ENCODE peak calls at places on chromosomes 6 and 20, in five cellular contexts. One of them, this sample, is unnamed.

GRCh38 chr6:155828989-155829388 is 373.4 kb upstream of the NOX3 start:
- DNase-seq in retinal pigment epithelial cell: no peak
- DNase-seq in uterus: no peak
- DNase-seq in fibroblast of lung: no peak
- DNase-seq in cardiac muscle cell: no peak
- DNase-seq in this sample: no peak

GRCh38 chr6:111530777-111531176 is 47.8 kb upstream of the REV3L start:
- DNase-seq in fibroblast of lung: no peak
- DNase-seq in cardiac muscle cell: no peak
- DNase-seq in uterus: no peak
- DNase-seq in retinal pigment epithelial cell: no peak
- DNase-seq in this sample: no peak

GRCh38 chr6:111925296-111925695 is 52.0 kb upstream of the FYN start:
- DNase-seq in uterus: no peak
- DNase-seq in cardiac muscle cell: peak
- DNase-seq in retinal pigment epithelial cell: no peak
- DNase-seq in fibroblast of lung: peak
- DNase-seq in this sample: peak

GRCh38 chr20:57089701-57090144 is 176.7 kb downstream of the BMP7 start:
- DNase-seq in fibroblast of lung: peak
- DNase-seq in uterus: peak
- DNase-seq in retinal pigment epithelial cell: no peak
- DNase-seq in cardiac muscle cell: peak
- DNase-seq in this sample: peak

GRCh38 chr20:10863337-10864060 is 189.7 kb upstream of the JAG1 start:
- DNase-seq in uterus: no peak
- DNase-seq in retinal pigment epithelial cell: peak
- DNase-seq in cardiac muscle cell: peak
- DNase-seq in fibroblast of lung: peak
- DNase-seq in this sample: peak

GRCh38 chr20:37055276-37055675 is 40.5 kb downstream of the RBL1 start:
- DNase-seq in cardiac muscle cell: no peak
- DNase-seq in retinal pigment epithelial cell: no peak
- DNase-seq in fibroblast of lung: no peak
- DNase-seq in uterus: no peak
- DNase-seq in this sample: no peak

GRCh38 chr6:15654250-15654649 is 8.6 kb downstream of the DTNBP1 start:
- DNase-seq in uterus: no peak
- DNase-seq in cardiac muscle cell: no peak
- DNase-seq in fibroblast of lung: no peak
- DNase-seq in retinal pigment epithelial cell: no peak
- DNase-seq in this sample: no peak

GRCh38 chr6:126422912-126423311 is 83.0 kb downstream of the CENPW start:
- DNase-seq in uterus: no peak
- DNase-seq in fibroblast of lung: no peak
- DNase-seq in retinal pigment epithelial cell: no peak
- DNase-seq in cardiac muscle cell: no peak
- DNase-seq in this sample: no peak

GRCh38 chr6:154901856-154902552 is 93.1 kb upstream of the TIAM2 start:
- DNase-seq in fibroblast of lung: no peak
- DNase-seq in cardiac muscle cell: no peak
- DNase-seq in uterus: no peak
- DNase-seq in retinal pigment epithelial cell: no peak
- DNase-seq in this sample: no peak

GRCh38 chr6:72746276-72746675 is 124.4 kb downstream of the KCNQ5 start:
- DNase-seq in retinal pigment epithelial cell: peak
- DNase-seq in fibroblast of lung: peak
- DNase-seq in cardiac muscle cell: no peak
- DNase-seq in uterus: no peak
- DNase-seq in this sample: no peak

GRCh38 chr6:4313044-4313686 is 177.8 kb upstream of the ECI2 start:
- DNase-seq in cardiac muscle cell: peak
- DNase-seq in fibroblast of lung: peak
- DNase-seq in retinal pigment epithelial cell: peak
- DNase-seq in uterus: peak
- DNase-seq in this sample: peak

GRCh38 chr20:19880256-19881079 is 122.4 kb downstream of the RIN2 start:
- DNase-seq in fibroblast of lung: peak
- DNase-seq in uterus: no peak
- DNase-seq in cardiac muscle cell: peak
- DNase-seq in retinal pigment epithelial cell: no peak
- DNase-seq in this sample: peak

GRCh38 chr6:8215631-8216030 is 113.3 kb upstream of the EEF1E1 start:
- DNase-seq in uterus: no peak
- DNase-seq in cardiac muscle cell: peak
- DNase-seq in retinal pigment epithelial cell: peak
- DNase-seq in fibroblast of lung: no peak
- DNase-seq in this sample: peak

GRCh38 chr6:43982084-43982625 is 145.1 kb downstream of the MRPL14 start:
- DNase-seq in uterus: no peak
- DNase-seq in fibroblast of lung: no peak
- DNase-seq in retinal pigment epithelial cell: no peak
- DNase-seq in cardiac muscle cell: no peak
- DNase-seq in this sample: no peak

GRCh38 chr6:152206072-152206818 is 398.8 kb downstream of the ESR1 start:
- DNase-seq in fibroblast of lung: peak
- DNase-seq in uterus: peak
- DNase-seq in cardiac muscle cell: peak
- DNase-seq in retinal pigment epithelial cell: no peak
- DNase-seq in this sample: peak

GRCh38 chr20:62843656-62844055 is 18.0 kb downstream of the TCFL5 start:
- DNase-seq in uterus: no peak
- DNase-seq in cardiac muscle cell: no peak
- DNase-seq in fibroblast of lung: no peak
- DNase-seq in retinal pigment epithelial cell: no peak
- DNase-seq in this sample: no peak

GRCh38 chr20:62198931-62199330 is 16.1 kb downstream of the MTG2 start:
- DNase-seq in fibroblast of lung: no peak
- DNase-seq in uterus: no peak
- DNase-seq in retinal pigment epithelial cell: no peak
- DNase-seq in cardiac muscle cell: no peak
- DNase-seq in this sample: no peak

GRCh38 chr20:44142416-44142815 is 44.6 kb downstream of the JPH2 start:
- DNase-seq in cardiac muscle cell: peak
- DNase-seq in retinal pigment epithelial cell: no peak
- DNase-seq in fibroblast of lung: peak
- DNase-seq in uterus: peak
- DNase-seq in this sample: peak

GRCh38 chr20:22312744-22313346 is 271.5 kb downstream of the FOXA2 start:
- DNase-seq in uterus: no peak
- DNase-seq in cardiac muscle cell: peak
- DNase-seq in fibroblast of lung: peak
- DNase-seq in retinal pigment epithelial cell: no peak
- DNase-seq in this sample: peak

GRCh38 chr6:158468666-158469065 is 91.2 kb upstream of the TMEM181 start:
- DNase-seq in uterus: no peak
- DNase-seq in fibroblast of lung: peak
- DNase-seq in retinal pigment epithelial cell: no peak
- DNase-seq in cardiac muscle cell: no peak
- DNase-seq in this sample: no peak

GRCh38 chr20:2246081-2246491 is 49.7 kb upstream of the TGM3 start:
- DNase-seq in retinal pigment epithelial cell: no peak
- DNase-seq in uterus: no peak
- DNase-seq in fibroblast of lung: no peak
- DNase-seq in cardiac muscle cell: no peak
- DNase-seq in this sample: no peak

DNA sequence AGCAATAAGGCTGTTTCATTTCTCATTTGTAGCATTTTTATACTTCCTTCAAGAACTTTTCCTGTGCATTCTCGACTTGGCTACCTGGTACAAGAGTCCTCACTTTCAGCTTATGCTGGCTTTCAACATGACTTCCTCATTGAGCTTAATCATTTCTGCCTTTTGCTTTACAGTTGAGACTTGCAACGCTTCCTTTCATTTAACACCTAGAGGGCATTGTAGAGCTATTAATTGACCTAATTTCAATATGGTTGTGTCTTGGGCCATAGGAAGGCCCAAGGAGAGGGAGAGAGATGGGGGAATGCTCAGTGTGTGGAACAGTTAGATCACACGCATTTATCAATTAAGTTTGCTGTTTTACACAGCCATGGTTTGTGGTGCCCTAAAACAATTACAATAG is 37.2 kb downstream of the SLC22A2 start:
- DNase-seq in retinal pigment epithelial cell: no peak
- DNase-seq in cardiac muscle cell: peak
- DNase-seq in uterus: no peak
- DNase-seq in fibroblast of lung: peak
- DNase-seq in this sample: peak
- TF ChIP-seq CTCF in retinal pigment epithelial cell: peak
- TF ChIP-seq CTCF in cardiac muscle cell: peak
- TF ChIP-seq CTCF in uterus: no peak
- TF ChIP-seq CTCF in fibroblast of lung: no peak
- TF ChIP-seq CTCF in this sample: no peak

GRCh38 chr6:16966821-16967817 is 134.7 kb upstream of the STMND1 start:
- DNase-seq in fibroblast of lung: no peak
- DNase-seq in uterus: no peak
- DNase-seq in cardiac muscle cell: no peak
- DNase-seq in retinal pigment epithelial cell: no peak
- DNase-seq in this sample: no peak
- H3K4me3 ChIP-seq in fibroblast of lung: no peak
- H3K4me3 ChIP-seq in uterus: no peak
- H3K4me3 ChIP-seq in cardiac muscle cell: no peak
- H3K4me3 ChIP-seq in retinal pigment epithelial cell: no peak
- H3K4me3 ChIP-seq in this sample: no peak

GRCh38 chr6:160104821-160105517 is 16.6 kb upstream of the SLC22A1 start:
- DNase-seq in retinal pigment epithelial cell: no peak
- DNase-seq in cardiac muscle cell: no peak
- DNase-seq in fibroblast of lung: no peak
- DNase-seq in uterus: no peak
- DNase-seq in this sample: no peak

GRCh38 chr6:160103825-160104100 is 17.9 kb upstream of the SLC22A1 start:
- DNase-seq in fibroblast of lung: no peak
- DNase-seq in cardiac muscle cell: no peak
- DNase-seq in uterus: no peak
- DNase-seq in retinal pigment epithelial cell: no peak
- DNase-seq in this sample: peak

GRCh38 chr6:160101262-160102205 is 20.1 kb upstream of the SLC22A1 start:
- DNase-seq in fibroblast of lung: peak
- DNase-seq in retinal pigment epithelial cell: no peak
- DNase-seq in cardiac muscle cell: peak
- DNase-seq in uterus: no peak
- DNase-seq in this sample: peak

GRCh38 chr6:160102399-160102798 is 19.2 kb upstream of the SLC22A1 start:
- DNase-seq in cardiac muscle cell: no peak
- DNase-seq in uterus: no peak
- DNase-seq in fibroblast of lung: no peak
- DNase-seq in retinal pigment epithelial cell: no peak
- DNase-seq in this sample: no peak

DNA sequence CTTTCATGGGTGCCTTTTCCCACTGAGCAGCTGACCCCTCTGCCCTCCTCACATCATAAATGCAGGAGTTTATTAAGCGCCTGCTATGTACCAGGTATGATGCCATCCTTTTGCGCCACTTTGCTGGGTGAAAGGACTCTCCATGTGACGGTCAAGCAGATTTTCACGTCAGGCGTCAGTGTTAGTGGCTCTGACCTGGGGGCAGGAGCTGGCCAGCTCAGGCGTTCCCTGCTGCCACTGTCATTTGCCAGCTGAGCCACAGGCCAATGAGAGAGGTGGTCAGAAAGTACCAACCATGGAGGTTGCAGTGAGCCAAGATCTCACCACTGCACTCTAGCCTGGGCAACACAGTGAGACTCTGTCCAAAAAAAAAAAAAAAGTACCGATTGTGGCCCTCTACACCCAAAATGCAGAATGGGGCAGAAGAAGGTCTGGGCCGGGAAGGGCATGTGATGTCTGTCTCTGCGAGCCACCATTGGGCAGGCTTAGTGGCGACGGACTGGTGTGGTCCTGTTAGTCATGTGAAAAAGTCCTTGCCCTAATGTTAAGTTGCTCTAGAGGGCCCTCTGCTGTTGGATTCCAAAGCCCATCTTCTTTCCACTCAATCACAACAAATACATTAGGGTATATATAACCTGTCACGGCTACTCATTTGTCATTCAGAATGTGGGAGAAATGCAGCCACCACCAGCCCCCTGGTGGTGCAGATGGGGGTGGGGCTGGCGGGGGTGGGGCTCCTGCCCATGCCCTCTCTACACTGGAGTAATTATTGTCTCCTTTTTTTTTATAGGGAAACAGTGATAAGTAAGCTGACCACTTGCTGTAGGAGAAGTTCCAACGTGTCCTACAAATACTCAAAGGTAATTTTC is 18.4 kb upstream of the SLC22A1 start:
- DNase-seq in uterus: no peak
- DNase-seq in retinal pigment epithelial cell: no peak
- DNase-seq in cardiac muscle cell: peak
- DNase-seq in fibroblast of lung: peak
- DNase-seq in this sample: peak
- TF ChIP-seq CTCF in uterus: no peak
- TF ChIP-seq CTCF in retinal pigment epithelial cell: peak
- TF ChIP-seq CTCF in cardiac muscle cell: peak
- TF ChIP-seq CTCF in fibroblast of lung: peak
- TF ChIP-seq CTCF in this sample: peak

DNA sequence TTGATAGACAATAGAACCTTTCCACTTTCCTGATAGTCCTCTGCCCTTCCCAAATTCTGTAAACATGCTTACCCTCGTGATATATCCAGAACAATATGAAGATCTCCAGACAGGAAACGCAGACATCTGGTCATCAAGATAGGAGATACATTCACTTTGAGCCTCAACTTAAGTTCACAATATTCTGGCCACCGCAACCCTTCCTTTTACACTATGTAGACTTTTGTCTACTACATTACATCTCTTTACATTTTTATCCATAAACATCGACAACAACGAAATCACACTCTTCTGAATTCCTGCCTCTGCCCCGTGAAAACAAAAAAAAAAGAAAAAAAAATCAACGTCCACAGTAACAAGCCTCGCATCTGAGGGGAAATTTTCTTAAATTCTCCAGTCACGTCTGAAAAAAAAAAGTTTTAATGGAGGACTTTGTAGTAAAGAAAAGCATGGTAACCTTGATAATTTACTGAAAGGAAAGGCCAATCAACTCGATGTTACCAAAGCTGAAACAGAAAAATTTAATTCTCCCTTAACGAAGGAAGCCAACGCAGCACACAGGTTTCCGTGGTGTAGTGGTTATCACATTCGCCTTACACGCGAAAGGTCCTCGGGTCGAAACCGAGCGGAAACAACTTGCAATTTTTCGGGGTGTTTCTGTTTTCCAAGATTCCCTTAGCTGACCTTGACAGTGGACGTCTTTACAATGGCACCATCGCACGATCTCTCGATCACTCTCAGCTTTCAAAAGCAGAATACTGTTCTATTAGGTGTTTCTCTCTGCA is 21.8 kb downstream of the POM121L2 start:
- DNase-seq in cardiac muscle cell: no peak
- DNase-seq in uterus: no peak
- DNase-seq in fibroblast of lung: no peak
- DNase-seq in retinal pigment epithelial cell: no peak
- DNase-seq in this sample: peak
- H3K4me3 ChIP-seq in cardiac muscle cell: peak
- H3K4me3 ChIP-seq in uterus: no peak
- H3K4me3 ChIP-seq in fibroblast of lung: no peak
- H3K4me3 ChIP-seq in retinal pigment epithelial cell: peak
- H3K4me3 ChIP-seq in this sample: peak

GRCh38 chr6:165891320-165891719 is 228.3 kb upstream of the PDE10A start:
- DNase-seq in retinal pigment epithelial cell: no peak
- DNase-seq in cardiac muscle cell: no peak
- DNase-seq in uterus: no peak
- DNase-seq in fibroblast of lung: no peak
- DNase-seq in this sample: no peak
- TF ChIP-seq CTCF in retinal pigment epithelial cell: peak
- TF ChIP-seq CTCF in cardiac muscle cell: no peak
- TF ChIP-seq CTCF in uterus: no peak
- TF ChIP-seq CTCF in fibroblast of lung: no peak
- TF ChIP-seq CTCF in this sample: peak